ENCODE peak calls at places on chromosomes 3 and 15, in four cellular contexts. One of them, this sample, is unnamed.

GRCh38 chr3:48422691-48423090 is 7.2 kb downstream of the PLXNB1 start:
- DNase-seq in endothelial cell: no peak
- DNase-seq in astrocyte: no peak
- DNase-seq in ovary: no peak
- DNase-seq in this sample: no peak

GRCh38 chr3:159158213-159158612 is 356.4 kb downstream of the MFSD1 start:
- DNase-seq in endothelial cell: no peak
- DNase-seq in astrocyte: no peak
- DNase-seq in ovary: no peak
- DNase-seq in this sample: no peak

GRCh38 chr3:139301654-139302053 is 42.2 kb upstream of the MRPS22 start:
- DNase-seq in endothelial cell: no peak
- DNase-seq in astrocyte: no peak
- DNase-seq in ovary: no peak
- DNase-seq in this sample: no peak

GRCh38 chr3:167110906-167111305 is 269.2 kb downstream of the ZBBX start:
- DNase-seq in endothelial cell: no peak
- DNase-seq in astrocyte: peak
- DNase-seq in ovary: no peak
- DNase-seq in this sample: no peak

GRCh38 chr15:43942157-43942556 is 115.4 kb downstream of the WDR76 start:
- DNase-seq in endothelial cell: no peak
- DNase-seq in astrocyte: no peak
- DNase-seq in ovary: no peak
- DNase-seq in this sample: no peak

GRCh38 chr3:190183121-190183520 is 62.4 kb upstream of the P3H2 start:
- DNase-seq in endothelial cell: no peak
- DNase-seq in astrocyte: peak
- DNase-seq in ovary: no peak
- DNase-seq in this sample: no peak

GRCh38 chr15:70120109-70120508 is 22.4 kb upstream of the TLE3 start:
- DNase-seq in endothelial cell: no peak
- DNase-seq in astrocyte: no peak
- DNase-seq in ovary: no peak
- DNase-seq in this sample: peak

GRCh38 chr15:58492661-58493397 is 61.0 kb downstream of the LIPC start:
- DNase-seq in endothelial cell: no peak
- DNase-seq in astrocyte: no peak
- DNase-seq in ovary: no peak
- DNase-seq in this sample: peak

GRCh38 chr3:141444586-141445285 is 42.1 kb upstream of the RASA2 start:
- DNase-seq in endothelial cell: no peak
- DNase-seq in astrocyte: peak
- DNase-seq in ovary: no peak
- DNase-seq in this sample: no peak

GRCh38 chr3:160909917-160910316 is 153.9 kb downstream of the PPM1L start:
- DNase-seq in endothelial cell: no peak
- DNase-seq in astrocyte: no peak
- DNase-seq in ovary: no peak
- DNase-seq in this sample: no peak

GRCh38 chr3:113626513-113627371 is 69.7 kb downstream of the USF3 start:
- DNase-seq in endothelial cell: peak
- DNase-seq in astrocyte: peak
- DNase-seq in ovary: peak
- DNase-seq in this sample: peak

GRCh38 chr15:99961011-99961441 is 227.8 kb upstream of the LYSMD4 start:
- DNase-seq in endothelial cell: peak
- DNase-seq in astrocyte: no peak
- DNase-seq in ovary: no peak
- DNase-seq in this sample: peak

GRCh38 chr3:184776916-184777315 is 35.0 kb upstream of the VPS8 start:
- DNase-seq in endothelial cell: no peak
- DNase-seq in astrocyte: no peak
- DNase-seq in ovary: no peak
- DNase-seq in this sample: no peak

GRCh38 chr3:177931346-177931745 is 604.9 kb upstream of the KCNMB2 start:
- DNase-seq in endothelial cell: no peak
- DNase-seq in astrocyte: no peak
- DNase-seq in ovary: no peak
- DNase-seq in this sample: no peak

GRCh38 chr3:85567074-85567676 is 608.4 kb downstream of the CADM2 start:
- DNase-seq in endothelial cell: peak
- DNase-seq in astrocyte: no peak
- DNase-seq in ovary: no peak
- DNase-seq in this sample: peak

GRCh38 chr3:148175215-148175614 is 522.5 kb upstream of the AGTR1 start:
- DNase-seq in endothelial cell: no peak
- DNase-seq in astrocyte: peak
- DNase-seq in ovary: no peak
- DNase-seq in this sample: no peak

GRCh38 chr3:52098108-52098507 is 41.7 kb upstream of the DUSP7 start:
- DNase-seq in endothelial cell: no peak
- DNase-seq in astrocyte: no peak
- DNase-seq in ovary: no peak
- DNase-seq in this sample: no peak

GRCh38 chr3:86228106-86228505 is 762.8 kb downstream of the VGLL3 start:
- DNase-seq in endothelial cell: no peak
- DNase-seq in astrocyte: no peak
- DNase-seq in ovary: no peak
- DNase-seq in this sample: no peak

GRCh38 chr3:107143206-107143605 is 234.0 kb upstream of the CCDC54 start:
- DNase-seq in endothelial cell: no peak
- DNase-seq in astrocyte: no peak
- DNase-seq in ovary: no peak
- DNase-seq in this sample: no peak

GRCh38 chr3:150407818-150408231 is 273 bp upstream of the TSC22D2 start:
- DNase-seq in endothelial cell: no peak
- DNase-seq in astrocyte: no peak
- DNase-seq in ovary: peak
- DNase-seq in this sample: no peak

GRCh38 chr3:43032646-43033628 is 53.8 kb downstream of the GASK1A start:
- DNase-seq in endothelial cell: no peak
- DNase-seq in astrocyte: no peak
- DNase-seq in ovary: no peak
- DNase-seq in this sample: no peak

GRCh38 chr15:100230784-100231183 is 111.0 kb downstream of the ADAMTS17 start:
- DNase-seq in endothelial cell: no peak
- DNase-seq in astrocyte: no peak
- DNase-seq in ovary: no peak
- DNase-seq in this sample: no peak

GRCh38 chr15:58203537-58203936 is 65.4 kb downstream of the AQP9 start:
- DNase-seq in endothelial cell: no peak
- DNase-seq in astrocyte: peak
- DNase-seq in ovary: no peak
- DNase-seq in this sample: no peak

GRCh38 chr3:106172780-106173179 is 304.0 kb upstream of the CBLB start:
- DNase-seq in endothelial cell: no peak
- DNase-seq in astrocyte: peak
- DNase-seq in ovary: no peak
- DNase-seq in this sample: no peak

GRCh38 chr3:90184861-90185260 is 1077.4 kb downstream of the EPHA3 start:
- DNase-seq in endothelial cell: no peak
- DNase-seq in astrocyte: peak
- DNase-seq in ovary: no peak
- DNase-seq in this sample: peak

GRCh38 chr3:10702961-10703740 is 112.9 kb upstream of the SLC6A11 start:
- DNase-seq in endothelial cell: peak
- DNase-seq in astrocyte: no peak
- DNase-seq in ovary: no peak
- DNase-seq in this sample: peak

GRCh38 chr15:31435891-31436628 is 109.4 kb downstream of the KLF13 start:
- DNase-seq in endothelial cell: no peak
- DNase-seq in astrocyte: no peak
- DNase-seq in ovary: no peak
- DNase-seq in this sample: peak

GRCh38 chr3:198097048-198097447 is 137.0 kb downstream of the LMLN start:
- DNase-seq in endothelial cell: no peak
- DNase-seq in astrocyte: no peak
- DNase-seq in ovary: no peak
- DNase-seq in this sample: no peak

GRCh38 chr15:77025941-77026411 is 31.1 kb downstream of the PSTPIP1 start:
- DNase-seq in endothelial cell: no peak
- DNase-seq in astrocyte: no peak
- DNase-seq in ovary: peak
- DNase-seq in this sample: no peak

GRCh38 chr15:51162865-51163762 is 68.4 kb upstream of the TNFAIP8L3 start:
- DNase-seq in endothelial cell: peak
- DNase-seq in astrocyte: peak
- DNase-seq in ovary: peak
- DNase-seq in this sample: peak